ENCODE peak calls at places on chromosomes 1 and 21, in four cellular contexts. One of them, this sample, is unnamed.

GRCh38 chr1:156508205-156508954 is 7.8 kb upstream of the MEF2D start:
- DNase-seq in heart left ventricle: peak
- DNase-seq in CD4-positive, alpha-beta memory T cell: no peak
- DNase-seq in T-helper 22 cell: no peak
- DNase-seq in this sample: peak

GRCh38 chr1:171873664-171874063 is 32.4 kb downstream of the DNM3 start:
- DNase-seq in heart left ventricle: no peak
- DNase-seq in CD4-positive, alpha-beta memory T cell: no peak
- DNase-seq in T-helper 22 cell: no peak
- DNase-seq in this sample: no peak

GRCh38 chr1:196148367-196148970 is 459.8 kb downstream of the KCNT2 start:
- DNase-seq in heart left ventricle: no peak
- DNase-seq in CD4-positive, alpha-beta memory T cell: peak
- DNase-seq in T-helper 22 cell: no peak
- DNase-seq in this sample: no peak

GRCh38 chr1:171998711-171999110 is 157.4 kb downstream of the DNM3 start:
- DNase-seq in heart left ventricle: no peak
- DNase-seq in CD4-positive, alpha-beta memory T cell: no peak
- DNase-seq in T-helper 22 cell: no peak
- DNase-seq in this sample: no peak

GRCh38 chr21:38944903-38945302 is 139.2 kb downstream of the ETS2 start:
- DNase-seq in heart left ventricle: no peak
- DNase-seq in CD4-positive, alpha-beta memory T cell: no peak
- DNase-seq in T-helper 22 cell: no peak
- DNase-seq in this sample: no peak

GRCh38 chr1:152347116-152347728 is 12.6 kb downstream of the FLG2 start:
- DNase-seq in heart left ventricle: peak
- DNase-seq in CD4-positive, alpha-beta memory T cell: peak
- DNase-seq in T-helper 22 cell: peak
- DNase-seq in this sample: peak

GRCh38 chr1:52725903-52726264 is 369 bp upstream of the ZYG11B start:
- DNase-seq in heart left ventricle: no peak
- DNase-seq in CD4-positive, alpha-beta memory T cell: no peak
- DNase-seq in T-helper 22 cell: no peak
- DNase-seq in this sample: no peak

GRCh38 chr1:212110617-212111016 is 75.1 kb downstream of the DTL start:
- DNase-seq in heart left ventricle: peak
- DNase-seq in CD4-positive, alpha-beta memory T cell: no peak
- DNase-seq in T-helper 22 cell: no peak
- DNase-seq in this sample: peak

GRCh38 chr1:183699643-183700160 is 46.6 kb upstream of the APOBEC4 start:
- DNase-seq in heart left ventricle: no peak
- DNase-seq in CD4-positive, alpha-beta memory T cell: no peak
- DNase-seq in T-helper 22 cell: no peak
- DNase-seq in this sample: no peak

GRCh38 chr1:65119951-65120350 is 28.1 kb upstream of the AK4 start:
- DNase-seq in heart left ventricle: no peak
- DNase-seq in CD4-positive, alpha-beta memory T cell: no peak
- DNase-seq in T-helper 22 cell: no peak
- DNase-seq in this sample: no peak

GRCh38 chr1:63624911-63625310 is 31.7 kb downstream of the PGM1 start:
- DNase-seq in heart left ventricle: no peak
- DNase-seq in CD4-positive, alpha-beta memory T cell: no peak
- DNase-seq in T-helper 22 cell: no peak
- DNase-seq in this sample: no peak

GRCh38 chr1:85306236-85306635 is 29.8 kb upstream of the BCL10 start:
- DNase-seq in heart left ventricle: no peak
- DNase-seq in CD4-positive, alpha-beta memory T cell: no peak
- DNase-seq in T-helper 22 cell: no peak
- DNase-seq in this sample: no peak

GRCh38 chr1:115098979-115099692 is 9.8 kb upstream of the TSPAN2 start:
- DNase-seq in heart left ventricle: no peak
- DNase-seq in CD4-positive, alpha-beta memory T cell: peak
- DNase-seq in T-helper 22 cell: peak
- DNase-seq in this sample: no peak

GRCh38 chr1:9850442-9851162 is 26.8 kb upstream of the CLSTN1 start:
- DNase-seq in heart left ventricle: no peak
- DNase-seq in CD4-positive, alpha-beta memory T cell: no peak
- DNase-seq in T-helper 22 cell: no peak
- DNase-seq in this sample: no peak

GRCh38 chr21:46182548-46183336 is 1.5 kb downstream of the SPATC1L start:
- DNase-seq in heart left ventricle: no peak
- DNase-seq in CD4-positive, alpha-beta memory T cell: no peak
- DNase-seq in T-helper 22 cell: no peak
- DNase-seq in this sample: peak

GRCh38 chr1:14780271-14780670 is 181.8 kb downstream of the KAZN start:
- DNase-seq in heart left ventricle: no peak
- DNase-seq in CD4-positive, alpha-beta memory T cell: no peak
- DNase-seq in T-helper 22 cell: no peak
- DNase-seq in this sample: no peak

GRCh38 chr1:227316941-227317540 is 1.3 kb downstream of the CDC42BPA start:
- DNase-seq in heart left ventricle: no peak
- DNase-seq in CD4-positive, alpha-beta memory T cell: no peak
- DNase-seq in T-helper 22 cell: no peak
- DNase-seq in this sample: no peak

GRCh38 chr1:185645201-185645640 is 89.0 kb upstream of the HMCN1 start:
- DNase-seq in heart left ventricle: no peak
- DNase-seq in CD4-positive, alpha-beta memory T cell: no peak
- DNase-seq in T-helper 22 cell: no peak
- DNase-seq in this sample: no peak

GRCh38 chr1:6889875-6890480 is 104.7 kb downstream of the CAMTA1 start:
- DNase-seq in heart left ventricle: peak
- DNase-seq in CD4-positive, alpha-beta memory T cell: peak
- DNase-seq in T-helper 22 cell: no peak
- DNase-seq in this sample: no peak

GRCh38 chr21:21247441-21247840 is 249.2 kb downstream of the NCAM2 start:
- DNase-seq in heart left ventricle: no peak
- DNase-seq in CD4-positive, alpha-beta memory T cell: no peak
- DNase-seq in T-helper 22 cell: no peak
- DNase-seq in this sample: no peak

GRCh38 chr1:221782461-221782860 is 40.6 kb upstream of the DUSP10 start:
- DNase-seq in heart left ventricle: no peak
- DNase-seq in CD4-positive, alpha-beta memory T cell: no peak
- DNase-seq in T-helper 22 cell: no peak
- DNase-seq in this sample: no peak

This sample was measured in heart right ventricle.